ENCODE peak calls at places on chromosome 3, in six cellular contexts. J is A673; M is stimulated activated CD4-positive, alpha-beta T cell treated with anti-CD3 and anti-CD28 coated beads, Interleukin-12 subunit alpha, Interleukin-12 subunit beta, amount 100 ng/mL, for 4 hours; S is effector CD4-positive, alpha-beta T cell; P is glutamatergic neuron; I is left ventricle myocardium superior. Q is an unnamed sample.

GRCh38 chr3:56688191-56688590 is 5.1 kb upstream of the TASOR start:
- DNase-seq in J (no peak), M (no peak), S (no peak), P (no peak), I (no peak), Q (no peak)

GRCh38 chr3:101036213-101036618 is 43.0 kb upstream of the ABI3BP start:
- DNase-seq in J (peak), M (no peak), S (no peak), P (no peak), I (no peak), Q (no peak)

GRCh38 chr3:197466586-197467399 is 89.0 kb downstream of the BDH1 start:
- DNase-seq in J (peak), M (no peak), S (no peak), P (peak), I (no peak), Q (no peak)

GRCh38 chr3:138845771-138846173 is 11.0 kb upstream of the PIK3CB start:
- DNase-seq in J (peak), M (no peak), S (no peak), P (no peak), I (no peak), Q (no peak)

GRCh38 chr3:55790596-55791350 is 303.7 kb upstream of the WNT5A start:
- DNase-seq in J (no peak), M (no peak), S (no peak), P (no peak), I (no peak), Q (no peak)

GRCh38 chr3:128040041-128040440 is 12.2 kb upstream of the SEC61A1 start:
- DNase-seq in J (no peak), M (no peak), S (no peak), P (no peak), I (no peak), Q (no peak)

GRCh38 chr3:150733936-150734794 is 28.8 kb downstream of the SIAH2 start:
- DNase-seq in J (no peak), M (no peak), S (no peak), P (no peak), I (no peak), Q (no peak)

GRCh38 chr3:73470851-73471250 is 153.9 kb downstream of the PDZRN3 start:
- DNase-seq in J (no peak), M (no peak), S (no peak), P (no peak), I (no peak), Q (no peak)

GRCh38 chr3:190120161-190121060 is at the start of gene P3H2:
- DNase-seq in J (peak), M (peak), S (no peak), P (peak), I (peak), Q (peak)

GRCh38 chr3:126522363-126522788 is 1.6 kb upstream of the CHST13 start:
- DNase-seq in J (peak), M (peak), S (peak), P (peak), I (peak), Q (peak)

GRCh38 chr3:53023072-53023823 is 22.6 kb downstream of the SFMBT1 start:
- DNase-seq in J (peak), M (no peak), S (no peak), P (no peak), I (no peak), Q (no peak)

GRCh38 chr3:125010393-125010792 is 45.4 kb downstream of the HEG1 start:
- DNase-seq in J (no peak), M (no peak), S (no peak), P (no peak), I (no peak), Q (no peak)

GRCh38 chr3:138937690-138938055 is 9.3 kb downstream of the FOXL2 start:
- DNase-seq in J (no peak), M (no peak), S (no peak), P (peak), I (no peak), Q (peak)

GRCh38 chr3:38062809-38063208 is 23.8 kb downstream of the DLEC1 start:
- DNase-seq in J (no peak), M (no peak), S (no peak), P (no peak), I (no peak), Q (no peak)

GRCh38 chr3:177591371-177591770 is 394.1 kb upstream of the TBL1XR1 start:
- DNase-seq in J (no peak), M (no peak), S (no peak), P (no peak), I (no peak), Q (no peak)

GRCh38 chr3:9934235-9934621 is 594 bp downstream of the CRELD1 start:
- DNase-seq in J (no peak), M (no peak), S (peak), P (no peak), I (no peak), Q (no peak)

GRCh38 chr3:11455977-11456376 is 183.8 kb downstream of the ATG7 start:
- DNase-seq in J (no peak), M (no peak), S (no peak), P (no peak), I (no peak), Q (no peak)

Q was measured in activated naive CD8-positive, alpha-beta T cell treated with anti-CD3 and anti-CD28 coated beads, Interleukin-2, amount 10 ng/mL, durations not matched to agents 7 days and 5 days.